ENCODE peak calls at places on chromosome 11, in four cellular contexts. X, E, A and Y are unnamed samples.

GRCh38 chr11:117815262-117815803 is 9.2 kb downstream of the FXYD2 start:
- DNase-seq in A (no peak), E (no peak), X (no peak), Y (no peak)

GRCh38 chr11:104531075-104531474 is 367.1 kb upstream of the PDGFD start:
- DNase-seq in E (peak; percentile 1), A (peak; percentile 0), X (peak; percentile 10), Y (peak; percentile 8)

GRCh38 chr11:43366597-43367121 is 7.9 kb downstream of the TTC17 start:
- DNase-seq in E (peak; percentile 58), X (no peak), A (no peak), Y (no peak)

GRCh38 chr11:19326499-19326898 is 85.8 kb upstream of the E2F8 start:
- DNase-seq in E (no peak), A (no peak), X (no peak), Y (no peak)

GRCh38 chr11:17673951-17674350 is 45.4 kb upstream of the MYOD1 start:
- DNase-seq in X (no peak), E (no peak), A (no peak), Y (no peak)

GRCh38 chr11:88194990-88195389 is 19.7 kb upstream of the RAB38 start:
- DNase-seq in A (no peak), X (no peak), E (no peak), Y (no peak)

GRCh38 chr11:130806746-130807145 is 109.5 kb downstream of the SNX19 start:
- DNase-seq in A (no peak), X (no peak), E (no peak), Y (no peak)

GRCh38 chr11:91194551-91194950 is 971.7 kb upstream of the CHORDC1 start:
- DNase-seq in E (no peak), A (no peak), X (no peak), Y (no peak)

GRCh38 chr11:130413383-130414106 is 14.9 kb downstream of the ADAMTS8 start:
- DNase-seq in E (no peak), A (no peak), X (no peak), Y (peak; percentile 50)

GRCh38 chr11:91011503-91011902 is 788.7 kb upstream of the CHORDC1 start:
- DNase-seq in A (no peak), E (no peak), X (no peak), Y (no peak)

GRCh38 chr11:83836883-83837654 is 550.9 kb upstream of the CCDC90B start:
- DNase-seq in A (peak; percentile 65), X (peak; percentile 17), E (peak; percentile 54), Y (peak; percentile 52)

GRCh38 chr11:14149683-14150082 is 187.2 kb downstream of the SPON1 start:
- DNase-seq in A (no peak), X (no peak), E (no peak), Y (no peak)

GRCh38 chr11:14150878-14151277 is 188.4 kb downstream of the SPON1 start:
- DNase-seq in A (no peak), E (no peak), X (no peak), Y (no peak)

GRCh38 chr11:14144905-14145304 is 182.4 kb downstream of the SPON1 start:
- DNase-seq in E (no peak), A (no peak), X (no peak), Y (no peak)

DNA sequence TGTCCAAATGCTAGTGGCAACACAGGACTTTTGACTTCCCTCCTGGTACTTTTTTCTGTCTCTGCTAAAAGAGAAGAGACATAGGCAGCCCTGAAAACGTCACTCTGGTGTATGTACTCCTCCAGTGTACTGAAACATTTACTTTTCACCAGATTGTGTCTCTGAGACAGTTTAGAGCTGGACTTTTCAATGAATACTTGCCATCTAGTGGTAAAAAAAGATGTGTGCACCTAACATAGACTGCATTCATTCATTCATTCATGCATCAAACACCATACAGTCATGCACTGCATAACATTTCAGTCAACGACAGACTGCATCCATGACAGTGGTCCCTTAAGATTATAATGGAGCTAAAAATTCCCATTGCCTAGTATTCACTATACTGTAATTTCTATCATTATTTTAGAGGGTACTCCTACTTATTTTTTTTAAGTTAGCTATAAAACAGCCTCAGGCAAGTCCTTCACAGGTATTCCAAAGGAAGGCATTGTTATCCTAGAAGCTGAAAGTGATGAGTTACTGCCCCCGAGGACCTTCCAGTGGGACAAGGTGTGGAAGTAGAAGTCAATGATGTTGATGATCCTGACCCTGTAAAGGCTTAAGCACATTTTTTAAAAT is 186.2 kb downstream of the SPON1 start:
- DNase-seq in X (no peak), A (peak; percentile 16), E (peak; percentile 16), Y (peak; percentile 10)
- TF ChIP-seq JUN in X (no peak), A (no peak), E (no peak), Y (no peak)

DNA sequence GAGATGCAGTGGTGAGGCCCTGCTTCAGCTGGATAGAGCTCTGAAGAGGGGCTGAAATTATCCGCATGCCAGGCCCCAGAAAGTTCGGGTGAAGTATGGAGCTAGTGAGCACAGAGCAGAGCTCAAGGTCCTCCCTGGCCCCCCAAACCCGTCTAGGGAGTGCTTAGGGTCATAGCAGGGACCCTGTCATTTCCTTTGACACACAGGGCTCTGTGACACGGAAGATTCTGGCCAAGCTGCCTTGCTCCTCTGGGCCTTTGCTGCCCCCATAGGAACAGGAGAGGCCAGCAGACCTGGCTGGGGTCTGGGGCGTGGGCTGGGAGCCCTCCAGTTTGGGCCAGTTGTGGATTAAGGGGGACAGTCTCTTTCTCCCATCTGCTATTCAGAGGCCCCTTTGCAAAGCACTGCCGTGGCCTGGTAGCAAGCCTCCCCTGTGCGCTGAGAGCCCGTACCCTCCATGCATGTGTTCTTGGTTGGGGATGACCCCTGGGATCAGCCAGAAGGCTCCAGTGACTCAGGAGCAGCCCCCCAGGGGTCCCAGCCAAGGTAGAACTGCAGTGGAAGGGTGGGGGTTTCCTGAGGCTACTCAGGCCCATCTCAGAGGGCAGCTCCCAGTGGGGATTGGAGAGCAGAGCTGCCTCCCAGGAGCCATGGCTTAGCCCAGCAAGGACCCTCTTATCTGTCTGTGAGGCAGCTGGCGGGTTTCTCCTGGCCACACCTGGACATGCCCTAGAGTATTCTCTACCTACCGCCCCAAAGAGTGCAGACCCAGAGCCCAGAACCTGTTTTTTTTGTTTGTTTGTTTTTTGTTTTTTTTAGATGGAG is 42.3 kb downstream of the RNF141 start:
- DNase-seq in A (no peak), E (no peak), X (no peak), Y (no peak)
- TF ChIP-seq RFX5 in A (no peak), E (no peak), X (no peak), Y (no peak)

GRCh38 chr11:109961261-109961660 is 131.9 kb upstream of the ZC3H12C start:
- DNase-seq in E (no peak), A (no peak), X (no peak), Y (no peak)
- TF ChIP-seq JUN in E (no peak), A (no peak), X (no peak), Y (no peak)

DNA sequence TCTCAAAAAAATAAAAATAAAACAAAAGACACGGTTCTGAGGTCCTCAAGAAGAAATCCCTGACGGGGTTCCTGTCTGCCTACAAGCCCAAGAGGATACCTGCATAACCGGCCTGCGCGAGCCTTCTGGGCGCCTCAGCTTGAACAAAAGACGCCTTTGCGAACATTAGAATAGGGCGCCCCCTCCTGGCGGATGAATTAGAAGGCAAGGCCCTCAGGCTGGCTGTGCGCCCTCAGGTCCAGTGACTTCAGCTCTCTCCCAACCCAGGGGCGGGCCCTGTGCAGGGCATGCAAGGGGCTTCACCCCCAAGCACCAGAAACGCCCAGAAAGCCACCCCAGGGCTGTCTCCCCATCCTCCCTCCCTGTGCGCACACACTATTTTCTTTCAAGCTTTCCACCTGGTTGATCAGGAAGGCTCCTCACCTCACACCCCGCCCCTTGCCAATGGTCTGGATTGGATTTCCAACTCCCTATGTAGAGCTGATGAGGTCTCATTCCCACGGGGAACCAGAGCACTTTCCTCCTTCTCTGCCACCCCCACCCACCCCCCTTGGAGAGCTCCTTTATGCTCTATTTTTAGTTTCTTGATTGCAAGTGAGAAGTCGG is 273.3 kb downstream of the BUD13 start:
- DNase-seq in A (peak; percentile 78), X (peak; percentile 87), E (peak; percentile 84), Y (peak; percentile 66)
- TF ChIP-seq RFX5 in A (no peak), X (no peak), E (no peak), Y (no peak)

GRCh38 chr11:76237041-76237649 is 30.8 kb upstream of the WNT11 start:
- DNase-seq in E (no peak), A (no peak), X (no peak), Y (no peak)

GRCh38 chr11:76238551-76238950 is 32.2 kb upstream of the WNT11 start:
- DNase-seq in E (no peak), X (no peak), A (no peak), Y (no peak)

GRCh38 chr11:76239483-76240142 is 33.3 kb upstream of the WNT11 start:
- DNase-seq in A (peak; percentile 50), E (no peak), X (no peak), Y (no peak)

GRCh38 chr11:76236092-76237026 is 30.1 kb upstream of the WNT11 start:
- DNase-seq in A (no peak), E (peak; percentile 79), X (no peak), Y (peak; percentile 81)

GRCh38 chr11:76237914-76238313 is 31.6 kb upstream of the WNT11 start:
- DNase-seq in A (peak; percentile 66), E (peak; percentile 56), X (no peak), Y (peak; percentile 68)
- TF ChIP-seq JUN in A (no peak), E (no peak), X (no peak), Y (no peak)

GRCh38 chr11:13294771-13295579 is 17.4 kb downstream of the BMAL1 start:
- DNase-seq in X (no peak), E (no peak), A (no peak), Y (no peak)
- TF ChIP-seq RFX5 in X (no peak), E (no peak), A (no peak), Y (no peak)

DNA sequence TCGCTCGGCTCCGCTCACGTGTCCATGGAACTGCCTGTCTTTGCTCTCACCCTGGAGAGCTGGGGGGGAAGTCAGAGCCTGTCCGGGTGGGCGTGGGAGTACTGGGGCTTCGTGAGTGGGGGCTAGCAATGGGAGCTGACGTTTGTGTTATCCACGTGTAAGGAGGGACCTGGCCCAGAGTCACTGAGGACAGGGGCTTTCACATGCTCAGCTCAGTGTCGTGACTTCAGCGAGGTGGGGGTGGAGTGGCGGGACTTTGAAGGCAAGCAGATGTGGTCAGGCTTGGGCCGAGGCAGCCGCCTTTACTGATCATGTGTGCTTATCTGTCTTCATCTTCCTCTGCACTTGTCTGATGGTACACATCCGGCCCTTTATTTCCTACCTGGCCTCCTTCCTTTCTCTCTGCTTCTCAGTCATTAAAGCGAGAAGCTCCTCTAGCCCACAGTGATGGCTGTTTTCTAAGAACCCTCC is 113.1 kb upstream of the NNMT start:
- DNase-seq in A (no peak), X (no peak), E (peak; percentile 27), Y (no peak)
- TF ChIP-seq JUN in A (no peak), X (no peak), E (no peak), Y (no peak)

GRCh38 chr11:74370122-74370521 is 28.1 kb downstream of the PGM2L1 start:
- DNase-seq in X (no peak), A (no peak), E (no peak), Y (no peak)

GRCh38 chr11:74367881-74368280 is 30.4 kb downstream of the PGM2L1 start:
- DNase-seq in X (no peak), E (no peak), A (no peak), Y (no peak)

GRCh38 chr11:74371269-74372039 is 26.8 kb downstream of the PGM2L1 start:
- DNase-seq in A (no peak), X (no peak), E (no peak), Y (peak; percentile 75)

DNA sequence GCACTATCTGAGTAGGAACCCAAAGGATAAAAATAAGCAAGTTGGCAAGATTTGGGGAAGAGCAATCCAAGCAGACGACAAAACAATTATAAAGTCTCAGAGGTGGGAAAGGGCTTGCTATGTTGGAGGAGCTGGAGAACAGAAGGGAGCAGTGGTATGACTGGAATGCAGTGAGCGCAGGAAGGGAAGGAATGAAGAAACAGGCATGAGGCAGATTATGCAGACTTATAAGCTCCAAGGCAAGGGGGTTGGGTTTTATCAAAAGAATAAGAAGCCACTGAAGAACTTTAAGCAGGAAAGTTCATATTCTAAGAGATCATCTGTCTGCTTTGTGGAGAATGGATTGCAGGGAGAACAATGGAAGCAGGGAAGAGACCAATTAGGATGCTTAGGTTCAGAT is 31.7 kb downstream of the PGM2L1 start:
- DNase-seq in E (no peak), A (no peak), X (no peak), Y (no peak)
- TF ChIP-seq RFX5 in E (no peak), A (no peak), X (no peak), Y (no peak)